ENCODE peak calls at places on chromosomes 5 and 9, in five cellular contexts. Q is CD8-positive, alpha-beta T cell; W is A549; J is right atrium auricular region; M is K562. U is an unnamed sample.

GRCh38 chr9:103168254-103168653 is 173.1 kb downstream of the CYLC2 start:
- DNase-seq in W (no peak), Q (no peak), M (no peak), J (no peak), U (no peak)

GRCh38 chr9:84711936-84712335 is 42.4 kb downstream of the NTRK2 start:
- DNase-seq in J (peak), W (peak), Q (no peak), M (no peak), U (peak)

GRCh38 chr9:126857261-126857960 is 3.0 kb upstream of the ZBTB34 start:
- DNase-seq in J (no peak), M (no peak), W (no peak), Q (no peak), U (no peak)

GRCh38 chr5:1529498-1529897 is 5.7 kb upstream of the LPCAT1 start:
- DNase-seq in W (no peak), M (no peak), Q (no peak), J (no peak), U (no peak)

GRCh38 chr9:14542071-14542470 is 151.2 kb downstream of the ZDHHC21 start:
- DNase-seq in Q (no peak), M (no peak), J (no peak), W (no peak), U (no peak)

GRCh38 chr5:36696059-36696673 is 89.8 kb downstream of the SLC1A3 start:
- DNase-seq in J (peak), M (peak), Q (peak), W (peak), U (peak)

GRCh38 chr9:20558609-20559016 is 63.7 kb downstream of the MLLT3 start:
- DNase-seq in M (no peak), Q (no peak), W (peak), J (no peak), U (no peak)

GRCh38 chr5:41219655-41220269 is 6.4 kb upstream of the C6 start:
- DNase-seq in M (no peak), J (no peak), Q (no peak), W (no peak), U (no peak)

GRCh38 chr5:19488786-19489185 is 499.2 kb downstream of the CDH18 start:
- DNase-seq in W (no peak), Q (no peak), J (no peak), M (no peak), U (no peak)

GRCh38 chr5:36691993-36692392 is 85.6 kb downstream of the SLC1A3 start:
- DNase-seq in J (no peak), W (no peak), M (no peak), Q (no peak), U (no peak)

GRCh38 chr5:93512799-93513198 is 68.2 kb downstream of the NR2F1-AS1 start:
- DNase-seq in J (no peak), Q (no peak), W (no peak), M (no peak), U (no peak)

GRCh38 chr9:114693248-114693895 is 11.4 kb upstream of the TEX48 start:
- DNase-seq in M (no peak), Q (no peak), J (no peak), W (no peak), U (no peak)

GRCh38 chr5:178793156-178793555 is 62.7 kb upstream of the ZNF354A start:
- DNase-seq in M (no peak), W (peak), J (no peak), Q (no peak), U (peak)

GRCh38 chr5:77140350-77140749 is 53.3 kb upstream of the ZBED3 start:
- DNase-seq in J (no peak), M (no peak), W (no peak), Q (no peak), U (no peak)

DNA sequence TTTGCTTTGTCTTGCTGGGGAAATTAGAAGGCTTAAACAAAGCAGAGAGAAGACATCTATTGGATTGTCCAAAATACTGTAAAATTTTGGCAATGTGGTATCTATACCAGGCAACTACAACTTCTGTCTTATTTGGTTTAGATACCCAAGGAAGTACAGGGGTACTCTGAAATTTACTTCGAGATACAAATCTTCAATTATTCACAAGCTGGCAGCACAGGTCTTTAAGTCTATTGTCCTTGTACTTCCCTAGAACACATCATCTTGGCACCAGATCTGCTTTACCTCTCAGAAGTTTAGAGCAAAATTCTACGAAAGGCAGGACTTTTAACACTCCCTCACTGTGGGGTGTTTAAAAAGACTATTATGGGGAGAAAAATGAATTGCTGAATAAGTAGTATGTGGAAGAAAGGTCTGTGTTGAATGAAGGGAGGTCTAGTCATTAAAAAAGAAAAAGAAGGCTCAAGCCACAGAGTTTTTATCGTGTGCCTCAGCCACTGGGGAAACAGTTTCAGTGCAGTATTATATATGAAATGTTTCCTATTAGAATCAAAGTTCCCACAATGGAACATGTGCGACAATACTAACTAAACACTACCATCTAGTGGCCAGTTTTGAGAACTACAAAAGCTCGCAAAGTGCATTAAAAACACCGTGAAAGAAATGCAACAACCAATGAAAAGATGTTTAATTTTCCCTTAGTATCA is 93.7 kb downstream of the PDE4D start:
- DNase-seq in J (no peak), Q (no peak), M (peak), W (peak), U (no peak)
- H3K4me3 ChIP-seq in J (no peak), Q (no peak), M (no peak), W (peak), U (no peak)

DNA sequence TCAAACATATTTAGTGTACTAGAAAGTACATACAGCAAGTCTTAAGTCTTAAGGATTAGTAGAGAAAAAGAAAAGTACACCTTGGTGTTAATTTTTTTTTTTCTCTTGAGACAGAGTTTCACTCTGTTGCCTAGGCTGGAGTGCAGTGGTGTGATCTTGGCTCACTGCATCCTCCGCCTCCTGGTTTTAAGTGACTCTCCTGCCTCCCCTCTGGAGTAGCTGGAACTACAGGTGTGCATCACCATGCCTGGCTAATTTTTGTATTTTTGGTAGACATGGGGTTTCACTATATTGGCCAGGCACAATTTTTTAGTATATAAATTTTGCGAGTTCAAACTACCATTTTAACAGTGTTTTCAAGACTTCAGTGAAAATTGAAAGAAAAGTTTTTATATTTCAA is 1941.1 kb upstream of the CDH6 start:
- DNase-seq in W (no peak), Q (no peak), J (no peak), M (no peak), U (no peak)
- TF ChIP-seq CTCF in W (no peak), Q (no peak), J (no peak), M (no peak), U (no peak)

GRCh38 chr5:180072556-180072955 is 997 bp upstream of the RNF130 start:
- DNase-seq in Q (no peak), W (peak), J (no peak), M (no peak), U (no peak)

GRCh38 chr5:180074462-180074861 is 2.9 kb upstream of the RNF130 start:
- DNase-seq in J (no peak), W (no peak), M (no peak), Q (no peak), U (no peak)

GRCh38 chr5:180070726-180071417 is 687 bp downstream of the RNF130 start:
- DNase-seq in J (no peak), W (peak), M (peak), Q (no peak), U (peak)

GRCh38 chr5:180071418-180072255 is at the start of gene RNF130:
- DNase-seq in Q (peak), J (peak), W (peak), M (peak), U (peak)

DNA sequence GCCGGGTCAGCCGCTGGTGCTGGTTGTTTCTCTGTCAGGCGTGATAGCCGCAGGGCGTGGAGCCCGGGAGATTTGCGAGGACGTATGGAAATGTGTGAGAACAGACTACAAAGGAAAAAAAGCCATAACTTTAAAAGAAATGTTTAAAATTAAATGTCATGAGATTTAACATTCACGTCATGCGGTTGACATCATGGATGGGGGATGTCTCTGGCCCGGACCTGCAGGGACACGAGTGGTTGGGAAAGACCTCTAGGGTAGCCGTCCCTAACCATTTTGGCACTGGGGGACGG is 643 bp upstream of the RNF130 start:
- DNase-seq in M (no peak), J (no peak), Q (no peak), W (no peak), U (no peak)
- H3K4me3 ChIP-seq in M (peak), J (peak), Q (peak), W (no peak), U (no peak)

GRCh38 chr9:75186767-75187380 is 98.6 kb downstream of the OSTF1 start:
- DNase-seq in Q (no peak), J (no peak), M (no peak), W (peak), U (no peak)

GRCh38 chr9:75184471-75184870 is 96.2 kb downstream of the OSTF1 start:
- DNase-seq in Q (no peak), W (no peak), M (no peak), J (no peak), U (no peak)

GRCh38 chr9:75188756-75189155 is 100.4 kb downstream of the OSTF1 start:
- DNase-seq in Q (no peak), M (no peak), J (no peak), W (no peak), U (no peak)

GRCh38 chr9:75183293-75183692 is 95.0 kb downstream of the OSTF1 start:
- DNase-seq in J (no peak), Q (no peak), W (no peak), M (no peak), U (peak)

GRCh38 chr9:75185585-75186170 is 97.4 kb downstream of the OSTF1 start:
- DNase-seq in J (no peak), W (peak), M (peak), Q (peak), U (peak)
- TF ChIP-seq CTCF in J (no peak), W (peak), M (peak), Q (peak), U (peak)

GRCh38 chr9:117704024-117704575 is at the start of gene TLR4:
- DNase-seq in M (no peak), W (no peak), J (peak), Q (no peak), U (peak)
- H3K4me3 ChIP-seq in M (no peak), W (no peak), J (peak), Q (no peak), U (peak)

GRCh38 chr9:72333758-72334157 is 31.2 kb downstream of the ZFAND5 start:
- DNase-seq in W (peak), M (peak), J (no peak), Q (no peak), U (no peak)
- TF ChIP-seq CTCF in W (peak), M (peak), J (no peak), Q (no peak), U (no peak)

DNA sequence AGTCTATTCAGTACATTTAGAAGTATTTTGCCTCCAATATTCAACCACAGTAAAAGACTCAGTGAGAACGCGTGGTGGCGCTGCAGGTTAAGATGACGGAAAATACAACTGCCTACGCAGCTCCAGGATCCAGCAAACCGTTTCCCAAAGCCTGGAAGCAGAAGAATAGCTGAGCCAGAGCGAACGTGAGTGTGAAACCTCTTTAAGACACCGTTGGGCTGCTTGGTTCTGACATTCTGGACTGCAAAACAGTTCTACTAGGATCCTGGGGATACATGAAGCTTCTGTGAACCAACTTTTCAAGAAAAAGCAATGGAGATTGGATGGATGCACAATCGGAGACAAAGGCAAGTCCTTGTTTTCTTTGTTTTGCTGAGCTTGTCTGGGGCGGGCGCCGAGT is at the start of gene PCDHB16:
- DNase-seq in W (peak), Q (no peak), M (peak), J (peak), U (no peak)
- H3K4me3 ChIP-seq in W (no peak), Q (no peak), M (no peak), J (peak), U (no peak)

U was measured in HL-60.